ENCODE peak calls at places on chromosomes 5 and 9, in five cellular contexts. X is retinal pigment epithelial cell, I is choroid plexus epithelial cell, J is left ventricle myocardium inferior, Y is HFF-Myc. K is an unnamed sample.

GRCh38 chr9:133560311-133560710 is 25.8 kb downstream of the ADAMTSL2 start:
- DNase-seq in I (no peak), X (no peak), Y (no peak), J (peak), K (no peak)

GRCh38 chr5:150114102-150114641 is 27.8 kb upstream of the CSF1R start:
- DNase-seq in X (no peak), Y (no peak), J (no peak), I (no peak), K (no peak)

GRCh38 chr5:115507682-115508081 is 36.9 kb downstream of the FEM1C start:
- DNase-seq in Y (peak), J (no peak), X (peak), I (peak), K (no peak)

GRCh38 chr5:3310551-3311340 is 284.9 kb upstream of the IRX1 start:
- DNase-seq in J (no peak), X (peak), I (peak), Y (no peak), K (no peak)

GRCh38 chr9:92486371-92486770 is 4.1 kb upstream of the ASPN start:
- DNase-seq in J (no peak), X (no peak), Y (no peak), I (peak), K (no peak)

GRCh38 chr5:167723254-167723871 is 568.1 kb upstream of the WWC1 start:
- DNase-seq in Y (peak), J (peak), I (peak), X (no peak), K (peak)

GRCh38 chr5:149633671-149634350 is 52.5 kb downstream of the ARHGEF37 start:
- DNase-seq in Y (no peak), X (no peak), J (no peak), I (peak), K (peak)

GRCh38 chr9:68781866-68782265 is 76.8 kb downstream of the PIP5K1B start:
- DNase-seq in Y (no peak), J (no peak), X (no peak), I (no peak), K (no peak)

GRCh38 chr5:142717582-142718215 is 31.8 kb upstream of the FGF1 start:
- DNase-seq in I (peak), Y (no peak), X (no peak), J (no peak), K (peak)

GRCh38 chr9:37486256-37486615 is 488 bp downstream of the POLR1E start:
- DNase-seq in I (no peak), X (no peak), Y (no peak), J (no peak), K (no peak)

GRCh38 chr5:91910247-91910646 is 527.1 kb upstream of the ARRDC3 start:
- DNase-seq in Y (no peak), X (no peak), J (no peak), I (no peak), K (no peak)

GRCh38 chr9:117927354-117927753 is 223.2 kb downstream of the TLR4 start:
- DNase-seq in X (no peak), Y (no peak), I (no peak), J (no peak), K (no peak)
- TF ChIP-seq CTCF in X (peak), Y (no peak), I (no peak), J (no peak), K (no peak)

GRCh38 chr5:140363631-140364471 is 3.9 kb downstream of the SLC4A9 start:
- DNase-seq in J (no peak), X (no peak), Y (no peak), I (no peak), K (no peak)

GRCh38 chr5:140361901-140362300 is 1.9 kb downstream of the SLC4A9 start:
- DNase-seq in X (no peak), Y (no peak), J (no peak), I (no peak), K (no peak)

GRCh38 chr5:140364472-140364765 is 4.4 kb downstream of the SLC4A9 start:
- DNase-seq in J (no peak), X (no peak), I (no peak), Y (no peak), K (no peak)

GRCh38 chr5:140362311-140362710 is 2.3 kb downstream of the SLC4A9 start:
- DNase-seq in Y (no peak), I (no peak), X (no peak), J (no peak), K (no peak)

GRCh38 chr5:140362875-140363630 is 3.1 kb downstream of the SLC4A9 start:
- DNase-seq in I (peak), J (peak), Y (no peak), X (no peak), K (peak)
- H3K4me3 ChIP-seq in I (peak), J (peak), Y (peak), X (peak), K (peak)

GRCh38 chr9:122144836-122145235 is 14.7 kb downstream of the NDUFA8 start:
- DNase-seq in J (no peak), X (no peak), I (peak), Y (no peak), K (peak)
- TF ChIP-seq CTCF in J (peak), X (peak), I (peak), Y (peak), K (peak)

DNA sequence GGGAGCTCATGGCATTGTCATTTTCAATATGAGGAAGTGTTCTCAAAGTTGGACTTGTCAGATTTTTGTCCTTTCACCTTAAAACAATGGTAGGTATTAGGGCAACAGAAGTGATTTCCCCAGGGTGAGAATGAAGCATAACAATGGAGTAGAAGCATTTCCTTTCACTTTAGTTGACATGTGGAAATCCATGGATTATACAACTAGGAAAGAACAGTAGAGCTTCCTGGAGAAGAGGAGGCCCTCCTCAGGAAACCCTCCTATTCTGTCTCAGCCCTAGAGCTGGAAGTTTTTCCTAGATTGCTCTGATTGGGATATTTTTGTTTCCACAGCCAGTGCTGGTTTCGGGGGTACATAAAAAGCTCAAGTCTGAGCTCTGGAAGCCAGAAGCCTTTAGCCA is 13.8 kb upstream of the REEP2 start:
- DNase-seq in X (no peak), J (no peak), I (no peak), Y (no peak), K (no peak)
- H3K4me3 ChIP-seq in X (no peak), J (no peak), I (no peak), Y (no peak), K (no peak)

K was measured in brain microvascular endothelial cell.